ENCODE peak calls at places on chromosomes 7 and 10, in six cellular contexts. One of them, this sample, is unnamed.

GRCh38 chr7:80632819-80633218 is 5.6 kb upstream of the CD36 start:
- DNase-seq in neuronal stem cell: no peak
- DNase-seq in H9: no peak
- DNase-seq in mesenchymal stem cell: no peak
- DNase-seq in H1: no peak
- DNase-seq in trophoblast cell: no peak
- DNase-seq in this sample: no peak

GRCh38 chr10:19930936-19931859 is 115.0 kb downstream of the PLXDC2 start:
- DNase-seq in neuronal stem cell: no peak
- DNase-seq in H9: no peak
- DNase-seq in mesenchymal stem cell: peak; percentile 82
- DNase-seq in H1: no peak
- DNase-seq in trophoblast cell: no peak
- DNase-seq in this sample: peak; percentile 70

GRCh38 chr10:126041804-126042231 is 145.5 kb downstream of the FANK1 start:
- DNase-seq in neuronal stem cell: peak; percentile 72
- DNase-seq in H9: peak; percentile 78
- DNase-seq in mesenchymal stem cell: peak; percentile 97
- DNase-seq in H1: no peak
- DNase-seq in trophoblast cell: peak; percentile 65
- DNase-seq in this sample: peak; percentile 43

GRCh38 chr10:100245484-100246220 is 16.3 kb upstream of the CHUK start:
- DNase-seq in neuronal stem cell: no peak
- DNase-seq in H9: no peak
- DNase-seq in mesenchymal stem cell: no peak
- DNase-seq in H1: no peak
- DNase-seq in trophoblast cell: peak; percentile 47
- DNase-seq in this sample: peak; percentile 33

GRCh38 chr7:108335264-108335918 is 120.8 kb downstream of the NRCAM start:
- DNase-seq in neuronal stem cell: no peak
- DNase-seq in H9: no peak
- DNase-seq in mesenchymal stem cell: peak; percentile 4
- DNase-seq in H1: no peak
- DNase-seq in trophoblast cell: peak; percentile 24
- DNase-seq in this sample: no peak

GRCh38 chr10:69045441-69046300 is 42.2 kb upstream of the SRGN start:
- DNase-seq in neuronal stem cell: no peak
- DNase-seq in H9: no peak
- DNase-seq in mesenchymal stem cell: peak; percentile 79
- DNase-seq in H1: no peak
- DNase-seq in trophoblast cell: peak; percentile 46
- DNase-seq in this sample: peak; percentile 62

GRCh38 chr7:30070052-30070451 is 41.8 kb downstream of the PLEKHA8 start:
- DNase-seq in neuronal stem cell: no peak
- DNase-seq in H9: no peak
- DNase-seq in mesenchymal stem cell: no peak
- DNase-seq in H1: no peak
- DNase-seq in trophoblast cell: no peak
- DNase-seq in this sample: no peak

GRCh38 chr10:102726274-102726673 is 11.8 kb downstream of the SFXN2 start:
- DNase-seq in neuronal stem cell: no peak
- DNase-seq in H9: no peak
- DNase-seq in mesenchymal stem cell: no peak
- DNase-seq in H1: no peak
- DNase-seq in trophoblast cell: peak; percentile 59
- DNase-seq in this sample: no peak

GRCh38 chr10:25934673-25935139 is 677 bp downstream of the MYO3A start:
- DNase-seq in neuronal stem cell: no peak
- DNase-seq in H9: peak; percentile 63
- DNase-seq in mesenchymal stem cell: no peak
- DNase-seq in H1: peak; percentile 71
- DNase-seq in trophoblast cell: peak; percentile 31
- DNase-seq in this sample: no peak

GRCh38 chr10:11853468-11853867 is 30.3 kb downstream of the PROSER2 start:
- DNase-seq in neuronal stem cell: no peak
- DNase-seq in H9: no peak
- DNase-seq in mesenchymal stem cell: no peak
- DNase-seq in H1: no peak
- DNase-seq in trophoblast cell: no peak
- DNase-seq in this sample: no peak

GRCh38 chr7:129908181-129908580 is 44.6 kb downstream of the UBE2H start:
- DNase-seq in neuronal stem cell: no peak
- DNase-seq in H9: no peak
- DNase-seq in mesenchymal stem cell: no peak
- DNase-seq in H1: no peak
- DNase-seq in trophoblast cell: no peak
- DNase-seq in this sample: no peak

GRCh38 chr7:14125998-14126397 is 136.5 kb upstream of the ETV1 start:
- DNase-seq in neuronal stem cell: no peak
- DNase-seq in H9: no peak
- DNase-seq in mesenchymal stem cell: peak; percentile 28
- DNase-seq in H1: no peak
- DNase-seq in trophoblast cell: peak; percentile 61
- DNase-seq in this sample: peak; percentile 15

GRCh38 chr7:92266415-92267241 is 20.9 kb downstream of the ANKIB1 start:
- DNase-seq in neuronal stem cell: no peak
- DNase-seq in H9: no peak
- DNase-seq in mesenchymal stem cell: no peak
- DNase-seq in H1: no peak
- DNase-seq in trophoblast cell: peak; percentile 45
- DNase-seq in this sample: peak; percentile 16

GRCh38 chr10:11532329-11532728 is 79.1 kb downstream of the USP6NL start:
- DNase-seq in neuronal stem cell: no peak
- DNase-seq in H9: no peak
- DNase-seq in mesenchymal stem cell: peak; percentile 35
- DNase-seq in H1: no peak
- DNase-seq in trophoblast cell: no peak
- DNase-seq in this sample: peak; percentile 51

GRCh38 chr7:139004321-139005075 is 23.3 kb upstream of the KIAA1549 start:
- DNase-seq in neuronal stem cell: no peak
- DNase-seq in H9: no peak
- DNase-seq in mesenchymal stem cell: no peak
- DNase-seq in H1: peak; percentile 22
- DNase-seq in trophoblast cell: peak; percentile 36
- DNase-seq in this sample: no peak

GRCh38 chr7:29287366-29287765 is 92.8 kb downstream of the CHN2 start:
- DNase-seq in neuronal stem cell: no peak
- DNase-seq in H9: no peak
- DNase-seq in mesenchymal stem cell: peak; percentile 52
- DNase-seq in H1: no peak
- DNase-seq in trophoblast cell: peak; percentile 50
- DNase-seq in this sample: peak; percentile 31

GRCh38 chr10:124142960-124143359 is 49.6 kb upstream of the CHST15 start:
- DNase-seq in neuronal stem cell: no peak
- DNase-seq in H9: no peak
- DNase-seq in mesenchymal stem cell: no peak
- DNase-seq in H1: no peak
- DNase-seq in trophoblast cell: no peak
- DNase-seq in this sample: no peak

GRCh38 chr7:92916751-92917369 is 80.5 kb upstream of the CDK6 start:
- DNase-seq in neuronal stem cell: peak; percentile 64
- DNase-seq in H9: peak; percentile 41
- DNase-seq in mesenchymal stem cell: peak; percentile 20
- DNase-seq in H1: no peak
- DNase-seq in trophoblast cell: peak; percentile 97
- DNase-seq in this sample: peak; percentile 44

GRCh38 chr7:88226886-88227516 is 7.2 kb upstream of the SRI start:
- DNase-seq in neuronal stem cell: no peak
- DNase-seq in H9: no peak
- DNase-seq in mesenchymal stem cell: peak; percentile 31
- DNase-seq in H1: no peak
- DNase-seq in trophoblast cell: peak; percentile 97
- DNase-seq in this sample: peak; percentile 80

GRCh38 chr7:102395620-102395957 is 574 bp upstream of the PRKRIP1 start:
- DNase-seq in neuronal stem cell: no peak
- DNase-seq in H9: no peak
- DNase-seq in mesenchymal stem cell: no peak
- DNase-seq in H1: no peak
- DNase-seq in trophoblast cell: peak; percentile 41
- DNase-seq in this sample: peak; percentile 19

GRCh38 chr10:52334595-52334994 is 20.5 kb downstream of the DKK1 start:
- DNase-seq in neuronal stem cell: no peak
- DNase-seq in H9: no peak
- DNase-seq in mesenchymal stem cell: no peak
- DNase-seq in H1: no peak
- DNase-seq in trophoblast cell: no peak
- DNase-seq in this sample: peak; percentile 31

GRCh38 chr7:150384406-150385239 is 5.5 kb downstream of the ZNF775 start:
- DNase-seq in neuronal stem cell: no peak
- DNase-seq in H9: no peak
- DNase-seq in mesenchymal stem cell: no peak
- DNase-seq in H1: no peak
- DNase-seq in trophoblast cell: no peak
- DNase-seq in this sample: no peak

GRCh38 chr10:35855155-35855947 is 213.3 kb upstream of the FZD8 start:
- DNase-seq in neuronal stem cell: no peak
- DNase-seq in H9: no peak
- DNase-seq in mesenchymal stem cell: no peak
- DNase-seq in H1: no peak
- DNase-seq in trophoblast cell: peak; percentile 58
- DNase-seq in this sample: no peak

GRCh38 chr10:101507241-101507640 is 80.8 kb downstream of the POLL start:
- DNase-seq in neuronal stem cell: no peak
- DNase-seq in H9: no peak
- DNase-seq in mesenchymal stem cell: no peak
- DNase-seq in H1: no peak
- DNase-seq in trophoblast cell: no peak
- DNase-seq in this sample: no peak
- H3K14ac ChIP-seq in neuronal stem cell: no peak overlapping the region
- H3K14ac ChIP-seq in H9: no peak overlapping the region
- H3K14ac ChIP-seq in mesenchymal stem cell: no peak overlapping the region
- H3K14ac ChIP-seq in H1: no peak overlapping the region
- H3K14ac ChIP-seq in trophoblast cell: no peak overlapping the region
- H3K14ac ChIP-seq in this sample: no peak overlapping the region

DNA sequence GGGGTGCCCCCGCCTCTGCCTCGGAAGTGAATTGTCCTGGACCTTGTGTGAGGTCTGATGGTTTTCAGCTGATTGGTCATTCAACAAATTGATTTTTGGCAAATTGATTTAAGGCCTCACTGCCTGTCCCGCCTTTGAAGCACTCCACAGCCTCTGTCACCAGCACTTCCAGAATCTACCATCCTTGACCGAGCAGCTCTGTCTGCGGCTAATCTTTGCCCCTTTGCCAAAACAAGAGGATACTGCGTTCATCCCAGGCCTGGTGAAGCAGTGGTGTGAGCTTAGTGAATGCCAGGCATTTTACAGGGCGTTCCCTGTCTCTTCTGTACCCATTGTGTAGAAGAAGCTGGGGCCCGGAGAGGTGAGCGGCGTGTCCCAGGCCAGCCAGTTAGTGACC is 61.2 kb downstream of the C10orf105 start:
- DNase-seq in neuronal stem cell: no peak
- DNase-seq in H9: no peak
- DNase-seq in mesenchymal stem cell: no peak
- DNase-seq in H1: no peak
- DNase-seq in trophoblast cell: no peak
- DNase-seq in this sample: no peak
- H2BK5ac ChIP-seq in neuronal stem cell: no peak overlapping the region
- H2BK5ac ChIP-seq in H9: no peak overlapping the region
- H2BK5ac ChIP-seq in mesenchymal stem cell: no peak overlapping the region
- H2BK5ac ChIP-seq in H1: peak overlapping the region; percentile 81
- H2BK5ac ChIP-seq in trophoblast cell: no peak overlapping the region
- H2BK5ac ChIP-seq in this sample: no peak overlapping the region

GRCh38 chr7:23547662-23548061 is 15.9 kb upstream of the TRA2A start:
- DNase-seq in neuronal stem cell: no peak
- DNase-seq in H9: no peak
- DNase-seq in mesenchymal stem cell: no peak
- DNase-seq in H1: no peak
- DNase-seq in trophoblast cell: no peak
- DNase-seq in this sample: no peak

GRCh38 chr7:23542752-23543151 is 11.0 kb upstream of the TRA2A start:
- DNase-seq in neuronal stem cell: no peak
- DNase-seq in H9: no peak
- DNase-seq in mesenchymal stem cell: no peak
- DNase-seq in H1: no peak
- DNase-seq in trophoblast cell: no peak
- DNase-seq in this sample: no peak

GRCh38 chr7:23546897-23547572 is 15.3 kb upstream of the TRA2A start:
- DNase-seq in neuronal stem cell: peak; percentile 88
- DNase-seq in H9: peak; percentile 89
- DNase-seq in mesenchymal stem cell: peak; percentile 90
- DNase-seq in H1: peak; percentile 79
- DNase-seq in trophoblast cell: peak; percentile 96
- DNase-seq in this sample: peak; percentile 91

GRCh38 chr7:23545493-23545892 is 13.7 kb upstream of the TRA2A start:
- DNase-seq in neuronal stem cell: no peak
- DNase-seq in H9: no peak
- DNase-seq in mesenchymal stem cell: no peak
- DNase-seq in H1: no peak
- DNase-seq in trophoblast cell: no peak
- DNase-seq in this sample: no peak

DNA sequence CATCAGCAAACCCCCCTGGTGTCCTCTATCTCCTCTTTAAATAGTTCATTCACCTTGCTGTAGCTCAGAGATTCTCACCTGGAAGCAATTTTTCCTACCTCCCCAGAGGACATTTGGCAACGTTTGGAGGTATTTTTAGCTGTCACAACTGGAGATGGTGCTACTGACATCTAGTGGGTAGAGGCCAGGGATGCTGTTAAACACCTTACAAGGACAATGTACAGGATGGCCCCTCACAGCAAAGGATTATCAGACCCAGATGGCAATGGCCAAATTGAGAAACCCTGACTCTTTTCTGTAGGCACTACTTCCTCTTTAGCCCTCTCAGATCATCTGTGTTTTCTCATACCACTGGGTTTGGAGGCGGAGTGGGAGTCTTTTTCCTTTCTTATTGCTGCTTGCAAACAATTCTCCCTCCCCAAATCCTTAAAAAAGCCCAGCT is 13.2 kb upstream of the TRA2A start:
- DNase-seq in neuronal stem cell: no peak
- DNase-seq in H9: no peak
- DNase-seq in mesenchymal stem cell: peak; percentile 49
- DNase-seq in H1: no peak
- DNase-seq in trophoblast cell: peak; percentile 75
- DNase-seq in this sample: peak; percentile 44
- H3K14ac ChIP-seq in neuronal stem cell: no peak overlapping the region
- H3K14ac ChIP-seq in H9: no peak overlapping the region
- H3K14ac ChIP-seq in mesenchymal stem cell: no peak overlapping the region
- H3K14ac ChIP-seq in H1: no peak overlapping the region
- H3K14ac ChIP-seq in trophoblast cell: no peak overlapping the region
- H3K14ac ChIP-seq in this sample: no peak overlapping the region

DNA sequence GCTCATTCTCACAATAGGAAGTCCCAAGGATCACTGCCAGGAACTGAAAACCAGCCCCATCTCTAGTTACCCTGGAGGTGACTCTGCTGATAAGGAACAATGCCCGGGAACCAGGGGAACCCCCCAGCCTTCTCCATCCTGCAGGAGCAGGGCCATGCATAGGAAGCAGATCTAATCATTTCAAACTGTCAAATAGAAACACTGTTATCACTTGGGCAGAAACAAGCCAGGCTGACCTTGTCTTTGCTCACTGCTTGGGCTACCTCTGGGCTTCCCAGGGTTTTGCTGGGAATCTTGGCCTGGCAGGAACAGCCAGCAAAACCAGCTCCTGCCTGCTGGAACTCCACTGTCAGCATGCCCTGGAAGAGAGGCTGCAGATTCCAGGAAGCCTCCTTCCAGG is 114.1 kb downstream of the RNF216 start:
- DNase-seq in neuronal stem cell: no peak
- DNase-seq in H9: no peak
- DNase-seq in mesenchymal stem cell: no peak
- DNase-seq in H1: no peak
- DNase-seq in trophoblast cell: peak; percentile 20
- DNase-seq in this sample: peak; percentile 27
- H2BK5ac ChIP-seq in neuronal stem cell: no peak overlapping the region
- H2BK5ac ChIP-seq in H9: no peak overlapping the region
- H2BK5ac ChIP-seq in mesenchymal stem cell: no peak overlapping the region
- H2BK5ac ChIP-seq in H1: no peak overlapping the region
- H2BK5ac ChIP-seq in trophoblast cell: no peak overlapping the region
- H2BK5ac ChIP-seq in this sample: no peak overlapping the region

This sample was measured in IMR-90.